ENCODE peak calls at places on chromosome 14, in six cellular contexts. D is dorsolateral prefrontal cortex, T is upper lobe of left lung, O is transverse colon, Y is tibial nerve, A is WTC11. E is an unnamed sample.

GRCh38 chr14:93269341-93270068 is 62.4 kb downstream of the UBR7 start:
- DNase-seq in T (no peak), Y (no peak), A (no peak), O (no peak), D (peak; percentile 79), E (no peak)

GRCh38 chr14:103428732-103429556 is 43.7 kb downstream of the MARK3 start:
- DNase-seq in D (no peak), A (no peak), O (no peak), T (no peak), Y (no peak), E (no peak)

GRCh38 chr14:33567003-33567735 is 383.7 kb downstream of the EGLN3 start:
- DNase-seq in Y (no peak), D (no peak), A (no peak), T (no peak), O (no peak), E (no peak)

GRCh38 chr14:35883677-35884293 is 57.6 kb downstream of the BRMS1L start:
- DNase-seq in D (peak; percentile 68), O (peak; percentile 29), T (no peak), Y (no peak), A (no peak), E (no peak)

GRCh38 chr14:68576031-68576430 is 216.8 kb downstream of the ZFP36L1 start:
- DNase-seq in D (no peak), Y (no peak), A (no peak), T (no peak), O (no peak), E (no peak)

GRCh38 chr14:36660736-36661505 is 739 bp upstream of the PAX9 start:
- DNase-seq in T (peak; percentile 72), Y (no peak), O (no peak), D (no peak), A (peak; percentile 33), E (no peak)

GRCh38 chr14:71130491-71131179 is 223.4 kb downstream of the PCNX1 start:
- DNase-seq in O (no peak), T (no peak), Y (no peak), A (no peak), D (no peak), E (no peak)

GRCh38 chr14:85122690-85123089 is 407.3 kb upstream of the FLRT2 start:
- DNase-seq in A (no peak), Y (no peak), T (no peak), D (no peak), O (no peak), E (no peak)

GRCh38 chr14:89845346-89845745 is 109.2 kb downstream of the EFCAB11 start:
- DNase-seq in O (no peak), D (no peak), T (no peak), Y (no peak), A (no peak), E (no peak)

GRCh38 chr14:41663478-41663845 is 56.8 kb downstream of the LRFN5 start:
- DNase-seq in A (no peak), Y (no peak), T (no peak), D (no peak), O (no peak), E (no peak)

GRCh38 chr14:24273422-24273998 is 2.1 kb upstream of the RABGGTA start:
- DNase-seq in A (no peak), O (no peak), D (no peak), T (no peak), Y (no peak), E (no peak)

GRCh38 chr14:100610511-100611217 is 23.4 kb upstream of the BEGAIN start:
- DNase-seq in Y (no peak), T (no peak), O (peak; percentile 56), D (no peak), A (no peak), E (no peak)

GRCh38 chr14:101600336-101600890 is 39.1 kb downstream of the DIO3 start:
- DNase-seq in O (no peak), D (peak; percentile 5), T (no peak), Y (no peak), A (no peak), E (no peak)

GRCh38 chr14:86357866-86358265 is 827.9 kb downstream of the FLRT2 start:
- DNase-seq in T (no peak), A (no peak), Y (no peak), O (no peak), D (no peak), E (no peak)

GRCh38 chr14:33062881-33063280 is 124.2 kb downstream of the NPAS3 start:
- DNase-seq in T (no peak), Y (no peak), A (no peak), D (no peak), O (no peak), E (no peak)

GRCh38 chr14:89368490-89369477 is 48.2 kb downstream of the FOXN3 start:
- DNase-seq in D (no peak), O (no peak), Y (no peak), A (no peak), T (no peak), E (no peak)

GRCh38 chr14:91953170-91953985 is 5.9 kb upstream of the FBLN5 start:
- DNase-seq in D (no peak), A (no peak), O (no peak), T (no peak), Y (no peak), E (no peak)

GRCh38 chr14:32081901-32082300 is 4.8 kb downstream of the ARHGAP5 start:
- DNase-seq in A (peak; percentile 51), D (no peak), O (no peak), Y (no peak), T (no peak), E (no peak)

GRCh38 chr14:100221419-100222218 is 17.3 kb upstream of the YY1 start:
- DNase-seq in Y (no peak), O (peak; percentile 74), A (peak; percentile 57), D (no peak), T (no peak), E (no peak)

GRCh38 chr14:69986336-69986735 is 107.1 kb downstream of the SMOC1 start:
- DNase-seq in D (no peak), O (no peak), A (no peak), Y (no peak), T (no peak), E (no peak)

GRCh38 chr14:23438130-23438893 is 2.9 kb upstream of the MYH7 start:
- DNase-seq in T (no peak), O (no peak), D (no peak), Y (no peak), A (no peak), E (peak; percentile 38)

GRCh38 chr14:98816195-98816594 is 455.8 kb downstream of the BCL11B start:
- DNase-seq in A (no peak), O (no peak), T (no peak), Y (no peak), D (no peak), E (no peak)

GRCh38 chr14:101708853-101709532 is 52.5 kb upstream of the PPP2R5C start:
- DNase-seq in O (no peak), T (peak; percentile 46), A (no peak), Y (no peak), D (no peak), E (no peak)

DNA sequence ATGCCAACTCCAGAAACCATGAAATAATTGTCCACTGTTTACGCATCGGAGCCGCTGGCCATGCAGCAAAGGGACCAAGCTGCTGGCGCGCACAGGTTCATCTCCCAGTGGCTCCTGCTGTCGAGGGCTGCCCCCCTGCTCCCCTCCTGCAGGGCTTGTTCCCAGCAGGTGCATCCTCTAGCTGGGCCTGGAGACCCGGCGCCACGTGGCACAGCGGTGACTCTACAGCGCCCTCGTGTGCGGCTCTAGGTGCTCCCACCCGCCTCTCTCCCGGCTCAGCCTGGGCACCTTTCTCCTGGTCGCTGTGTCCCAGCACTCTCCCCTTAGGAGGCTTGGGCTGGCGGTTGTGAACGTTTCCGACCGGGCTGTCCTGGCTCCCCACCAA is 37.5 kb upstream of the INF2 start:
- DNase-seq in A (peak; percentile 40), Y (no peak), T (peak; percentile 55), O (no peak), D (no peak), E (no peak)
- TF ChIP-seq CTCF in A (no peak), Y (no peak), T (no peak), O (no peak), D (no peak), E (no peak)

GRCh38 chr14:96832351-96832750 is 35.2 kb downstream of the VRK1 start:
- DNase-seq in D (no peak), O (no peak), T (no peak), Y (no peak), A (no peak), E (no peak)

GRCh38 chr14:96827310-96827709 is 30.1 kb downstream of the VRK1 start:
- DNase-seq in T (no peak), O (no peak), D (no peak), A (no peak), Y (no peak), E (no peak)

GRCh38 chr14:96829791-96830190 is 32.6 kb downstream of the VRK1 start:
- DNase-seq in D (no peak), T (no peak), Y (no peak), A (no peak), O (no peak), E (no peak)

GRCh38 chr14:96830946-96831345 is 33.8 kb downstream of the VRK1 start:
- DNase-seq in D (no peak), Y (no peak), O (no peak), T (no peak), A (no peak), E (no peak)
- TF ChIP-seq CTCF in D (no peak), Y (no peak), O (no peak), T (no peak), A (no peak), E (no peak)

DNA sequence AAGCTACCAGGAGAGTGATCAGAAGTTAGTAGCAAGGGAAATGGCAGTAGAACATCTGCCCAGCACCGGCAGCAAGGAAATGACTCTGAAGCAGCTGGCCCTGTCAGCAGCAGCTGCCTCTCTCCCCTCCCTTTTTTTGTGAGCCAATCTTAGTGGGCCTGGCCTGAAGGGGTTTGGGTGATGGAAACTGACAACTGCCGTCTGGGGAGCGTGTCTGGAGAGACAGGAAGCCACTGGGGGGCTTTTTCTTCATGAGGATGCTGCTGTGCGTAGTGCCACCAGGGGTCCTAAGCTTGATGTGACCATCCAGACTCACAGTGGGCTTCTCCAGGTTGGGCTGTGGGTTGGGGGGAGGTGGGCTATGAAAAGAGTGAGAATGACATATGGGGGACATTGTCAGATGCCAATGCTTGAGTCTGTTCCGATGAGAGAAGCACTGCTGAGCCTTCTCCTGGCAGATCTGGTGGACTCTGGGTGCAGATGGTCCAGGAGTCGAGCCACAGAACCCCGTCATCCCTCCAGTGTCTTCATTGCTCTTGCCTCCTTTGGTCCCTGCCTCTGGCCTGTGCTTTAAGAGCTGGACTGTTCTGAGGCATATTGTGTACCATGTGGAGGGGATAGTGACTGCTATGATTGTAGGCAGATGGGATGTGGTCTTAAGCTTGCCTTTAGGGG is 87.6 kb upstream of the HIF1A start:
- DNase-seq in T (no peak), O (no peak), D (no peak), Y (no peak), A (no peak), E (no peak)
- TF ChIP-seq CTCF in T (no peak), O (no peak), D (no peak), Y (no peak), A (no peak), E (no peak)

GRCh38 chr14:105500036-105500725 is 9.1 kb downstream of the TEDC1 start:
- DNase-seq in T (peak; percentile 75), Y (no peak), A (no peak), O (no peak), D (no peak), E (no peak)

GRCh38 chr14:105497671-105498429 is 6.8 kb downstream of the TEDC1 start:
- DNase-seq in D (no peak), T (peak; percentile 87), Y (no peak), A (no peak), O (no peak), E (no peak)

GRCh38 chr14:105498430-105499255 is 7.6 kb downstream of the TEDC1 start:
- DNase-seq in T (peak; percentile 83), Y (no peak), A (no peak), O (no peak), D (peak; percentile 73), E (no peak)

GRCh38 chr14:105500726-105501101 is 9.7 kb downstream of the TEDC1 start:
- DNase-seq in A (no peak), O (no peak), D (no peak), Y (no peak), T (peak; percentile 48), E (no peak)

GRCh38 chr14:105499256-105500035 is 8.4 kb downstream of the TEDC1 start:
- DNase-seq in O (no peak), D (peak; percentile 89), A (no peak), Y (no peak), T (peak; percentile 77), E (no peak)
- TF ChIP-seq CTCF in O (no peak), D (no peak), A (no peak), Y (no peak), T (no peak), E (no peak)

E was measured in mesothelial cell of epicardium.